ENCODE peak calls at places on chromosomes 5 and 9, in eight cellular contexts. One of them, this sample, is unnamed.

GRCh38 chr5:14464661-14465060 is 116.9 kb upstream of the OTULINL start:
- DNase-seq in left ventricle myocardium inferior: no peak
- DNase-seq in pancreas: no peak
- DNase-seq in neuronal stem cell: no peak
- DNase-seq in substantia nigra: no peak
- DNase-seq in small intestine: no peak
- DNase-seq in kidney: no peak
- DNase-seq in CD8-positive, alpha-beta memory T cell: no peak
- DNase-seq in this sample: no peak

GRCh38 chr9:78858266-78858665 is 561.3 kb downstream of the PSAT1 start:
- DNase-seq in left ventricle myocardium inferior: no peak
- DNase-seq in substantia nigra: no peak
- DNase-seq in pancreas: no peak
- DNase-seq in neuronal stem cell: no peak
- DNase-seq in kidney: no peak
- DNase-seq in CD8-positive, alpha-beta memory T cell: no peak
- DNase-seq in small intestine: no peak
- DNase-seq in this sample: no peak

GRCh38 chr5:158769079-158769478 is 330.6 kb downstream of the EBF1 start:
- DNase-seq in kidney: no peak
- DNase-seq in left ventricle myocardium inferior: no peak
- DNase-seq in pancreas: no peak
- DNase-seq in neuronal stem cell: no peak
- DNase-seq in small intestine: no peak
- DNase-seq in CD8-positive, alpha-beta memory T cell: no peak
- DNase-seq in substantia nigra: no peak
- DNase-seq in this sample: no peak

GRCh38 chr5:156526081-156527017 is 199.4 kb downstream of the SGCD start:
- DNase-seq in CD8-positive, alpha-beta memory T cell: no peak
- DNase-seq in neuronal stem cell: no peak
- DNase-seq in pancreas: no peak
- DNase-seq in kidney: no peak
- DNase-seq in substantia nigra: no peak
- DNase-seq in small intestine: no peak
- DNase-seq in left ventricle myocardium inferior: no peak
- DNase-seq in this sample: no peak

GRCh38 chr5:175652741-175653663 is 4.9 kb upstream of the HRH2 start:
- DNase-seq in substantia nigra: no peak
- DNase-seq in left ventricle myocardium inferior: no peak
- DNase-seq in kidney: no peak
- DNase-seq in pancreas: no peak
- DNase-seq in small intestine: no peak
- DNase-seq in neuronal stem cell: no peak
- DNase-seq in CD8-positive, alpha-beta memory T cell: peak; percentile 74
- DNase-seq in this sample: no peak

GRCh38 chr5:54895816-54896341 is 89.5 kb downstream of the ESM1 start:
- DNase-seq in CD8-positive, alpha-beta memory T cell: no peak
- DNase-seq in pancreas: no peak
- DNase-seq in left ventricle myocardium inferior: no peak
- DNase-seq in neuronal stem cell: peak; percentile 18
- DNase-seq in small intestine: peak; percentile 27
- DNase-seq in kidney: no peak
- DNase-seq in substantia nigra: no peak
- DNase-seq in this sample: peak; percentile 25

GRCh38 chr5:35319231-35320002 is 89.1 kb upstream of the PRLR start:
- DNase-seq in small intestine: peak; percentile 7
- DNase-seq in CD8-positive, alpha-beta memory T cell: no peak
- DNase-seq in kidney: peak; percentile 59
- DNase-seq in substantia nigra: no peak
- DNase-seq in left ventricle myocardium inferior: peak; percentile 39
- DNase-seq in neuronal stem cell: no peak
- DNase-seq in pancreas: peak; percentile 21
- DNase-seq in this sample: no peak

GRCh38 chr9:8859416-8859815 is 1059.8 kb upstream of the DMAC1 start:
- DNase-seq in small intestine: no peak
- DNase-seq in substantia nigra: no peak
- DNase-seq in kidney: no peak
- DNase-seq in CD8-positive, alpha-beta memory T cell: no peak
- DNase-seq in neuronal stem cell: no peak
- DNase-seq in left ventricle myocardium inferior: no peak
- DNase-seq in pancreas: no peak
- DNase-seq in this sample: no peak

GRCh38 chr9:17116400-17116837 is 18.4 kb upstream of the CNTLN start:
- DNase-seq in substantia nigra: no peak
- DNase-seq in neuronal stem cell: peak; percentile 6
- DNase-seq in small intestine: peak; percentile 23
- DNase-seq in CD8-positive, alpha-beta memory T cell: no peak
- DNase-seq in kidney: no peak
- DNase-seq in pancreas: no peak
- DNase-seq in left ventricle myocardium inferior: no peak
- DNase-seq in this sample: no peak

GRCh38 chr5:2640717-2641116 is 110.8 kb downstream of the IRX2 start:
- DNase-seq in CD8-positive, alpha-beta memory T cell: no peak
- DNase-seq in left ventricle myocardium inferior: no peak
- DNase-seq in small intestine: no peak
- DNase-seq in substantia nigra: no peak
- DNase-seq in pancreas: no peak
- DNase-seq in neuronal stem cell: no peak
- DNase-seq in kidney: no peak
- DNase-seq in this sample: no peak

GRCh38 chr9:74639112-74639511 is 142.0 kb downstream of the RORB start:
- DNase-seq in substantia nigra: no peak
- DNase-seq in pancreas: no peak
- DNase-seq in left ventricle myocardium inferior: no peak
- DNase-seq in kidney: no peak
- DNase-seq in neuronal stem cell: no peak
- DNase-seq in CD8-positive, alpha-beta memory T cell: no peak
- DNase-seq in small intestine: no peak
- DNase-seq in this sample: no peak

GRCh38 chr5:113099822-113100221 is 123.2 kb downstream of the DCP2 start:
- DNase-seq in small intestine: no peak
- DNase-seq in pancreas: no peak
- DNase-seq in substantia nigra: no peak
- DNase-seq in kidney: no peak
- DNase-seq in neuronal stem cell: no peak
- DNase-seq in CD8-positive, alpha-beta memory T cell: no peak
- DNase-seq in left ventricle myocardium inferior: no peak
- DNase-seq in this sample: no peak

GRCh38 chr5:173972844-173973613 is 15.9 kb upstream of the C5orf47 start:
- DNase-seq in neuronal stem cell: peak; percentile 88
- DNase-seq in substantia nigra: peak; percentile 40
- DNase-seq in left ventricle myocardium inferior: peak; percentile 75
- DNase-seq in small intestine: peak; percentile 80
- DNase-seq in kidney: peak; percentile 88
- DNase-seq in pancreas: peak; percentile 85
- DNase-seq in CD8-positive, alpha-beta memory T cell: peak; percentile 56
- DNase-seq in this sample: peak; percentile 92

GRCh38 chr5:112419050-112419595 is at the start of gene EPB41L4A:
- DNase-seq in kidney: peak; percentile 76
- DNase-seq in pancreas: peak; percentile 33
- DNase-seq in left ventricle myocardium inferior: peak; percentile 50
- DNase-seq in substantia nigra: no peak
- DNase-seq in CD8-positive, alpha-beta memory T cell: no peak
- DNase-seq in neuronal stem cell: peak; percentile 40
- DNase-seq in small intestine: peak; percentile 9
- DNase-seq in this sample: peak; percentile 51

GRCh38 chr5:82312373-82312856 is 34.3 kb upstream of the RPS23 start:
- DNase-seq in substantia nigra: no peak
- DNase-seq in kidney: no peak
- DNase-seq in left ventricle myocardium inferior: peak; percentile 59
- DNase-seq in small intestine: peak; percentile 48
- DNase-seq in CD8-positive, alpha-beta memory T cell: no peak
- DNase-seq in neuronal stem cell: peak; percentile 71
- DNase-seq in pancreas: no peak
- DNase-seq in this sample: no peak

GRCh38 chr9:42852133-42852532 is 668.7 kb downstream of the SPATA31A6 start:
- DNase-seq in left ventricle myocardium inferior: no peak
- DNase-seq in kidney: no peak
- DNase-seq in CD8-positive, alpha-beta memory T cell: no peak
- DNase-seq in neuronal stem cell: peak; percentile 29
- DNase-seq in substantia nigra: no peak
- DNase-seq in small intestine: peak; percentile 12
- DNase-seq in pancreas: peak; percentile 85
- DNase-seq in this sample: no peak

GRCh38 chr9:136089697-136090045 is 5.4 kb downstream of the NACC2 start:
- DNase-seq in substantia nigra: no peak
- DNase-seq in pancreas: no peak
- DNase-seq in kidney: no peak
- DNase-seq in left ventricle myocardium inferior: no peak
- DNase-seq in neuronal stem cell: no peak
- DNase-seq in small intestine: no peak
- DNase-seq in CD8-positive, alpha-beta memory T cell: no peak
- DNase-seq in this sample: no peak

DNA sequence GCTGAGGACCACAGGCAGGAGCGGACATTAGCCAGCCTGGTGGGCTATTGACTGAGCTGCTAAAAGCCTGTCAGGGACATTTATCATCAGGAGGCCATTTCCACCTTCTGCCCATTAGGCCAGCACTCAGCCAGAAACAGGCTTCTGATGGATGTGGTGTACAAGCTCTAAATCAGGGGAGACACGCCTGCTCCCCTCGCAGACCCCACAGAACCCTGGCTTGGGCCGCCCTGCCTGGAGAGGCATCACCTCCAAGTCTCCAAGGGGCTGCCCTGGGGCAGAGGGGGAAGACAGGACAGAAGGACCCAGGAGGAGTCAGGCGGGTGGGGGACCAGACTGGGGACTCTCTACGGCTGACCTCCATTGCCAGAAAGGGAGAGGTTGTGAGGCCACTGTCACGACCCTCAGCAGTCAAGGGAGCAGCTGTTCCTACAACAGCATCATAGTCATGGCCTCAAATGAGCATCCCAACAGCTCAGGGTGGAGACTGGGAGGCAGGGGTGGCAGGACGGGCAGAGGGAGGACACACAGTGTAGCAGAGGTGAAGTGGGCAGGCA is 24.0 kb upstream of the TRIM14 start:
- DNase-seq in CD8-positive, alpha-beta memory T cell: no peak
- DNase-seq in small intestine: no peak
- DNase-seq in left ventricle myocardium inferior: no peak
- DNase-seq in kidney: no peak
- DNase-seq in neuronal stem cell: no peak
- DNase-seq in substantia nigra: no peak
- DNase-seq in pancreas: no peak
- DNase-seq in this sample: peak; percentile 48
- H3K27ac ChIP-seq in CD8-positive, alpha-beta memory T cell: no peak overlapping the region
- H3K27ac ChIP-seq in small intestine: peak overlapping the region; percentile 99
- H3K27ac ChIP-seq in left ventricle myocardium inferior: no peak overlapping the region
- H3K27ac ChIP-seq in kidney: no peak overlapping the region
- H3K27ac ChIP-seq in neuronal stem cell: no peak overlapping the region
- H3K27ac ChIP-seq in substantia nigra: no peak overlapping the region
- H3K27ac ChIP-seq in pancreas: no peak overlapping the region
- H3K27ac ChIP-seq in this sample: peak overlapping the region; percentile 62

DNA sequence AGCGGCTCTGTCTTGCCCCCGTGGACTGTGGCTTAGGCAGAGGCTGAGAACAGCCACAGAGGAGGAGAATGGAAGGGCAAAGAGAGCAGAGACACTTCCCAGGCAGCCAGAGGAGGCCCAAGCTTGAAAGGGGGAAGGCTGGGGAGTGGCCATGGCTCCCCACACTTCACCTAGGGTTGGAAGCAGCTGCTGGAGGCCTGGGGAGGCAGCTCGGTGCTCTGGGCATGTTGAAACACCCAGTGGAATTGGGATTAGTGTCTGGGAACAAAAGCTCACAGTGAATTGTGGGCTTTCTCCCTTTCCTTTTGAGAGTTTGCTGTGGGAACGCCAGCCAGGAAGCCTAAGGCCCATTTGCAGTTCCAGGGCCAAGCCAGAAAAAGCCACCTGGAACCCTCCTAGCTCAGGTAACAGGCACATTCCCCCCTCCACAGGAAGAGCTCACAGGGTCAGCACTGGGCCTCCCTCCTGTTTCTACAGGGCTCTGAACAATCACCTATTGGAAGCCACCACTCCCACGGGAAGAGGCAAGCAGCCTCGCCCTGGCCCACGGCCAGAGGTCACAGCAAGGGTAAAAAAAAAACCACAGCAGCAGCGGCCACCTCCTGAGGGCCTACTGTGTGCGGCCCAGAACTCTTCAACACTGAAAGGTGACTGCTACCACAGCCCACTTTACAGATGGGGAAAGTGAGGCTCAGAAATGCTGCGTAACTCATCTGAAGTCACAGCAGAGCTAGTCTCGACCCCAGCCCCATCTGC is 20.2 kb downstream of the EEIG1 start:
- DNase-seq in left ventricle myocardium inferior: no peak
- DNase-seq in neuronal stem cell: no peak
- DNase-seq in substantia nigra: no peak
- DNase-seq in small intestine: no peak
- DNase-seq in CD8-positive, alpha-beta memory T cell: no peak
- DNase-seq in pancreas: peak; percentile 36
- DNase-seq in kidney: no peak
- DNase-seq in this sample: peak; percentile 80
- H3K27ac ChIP-seq in left ventricle myocardium inferior: peak overlapping the region; percentile 70
- H3K27ac ChIP-seq in neuronal stem cell: peak overlapping the region; percentile 60
- H3K27ac ChIP-seq in substantia nigra: peak overlapping the region; percentile 99
- H3K27ac ChIP-seq in small intestine: peak overlapping the region; percentile 78
- H3K27ac ChIP-seq in CD8-positive, alpha-beta memory T cell: peak overlapping the region; percentile 17
- H3K27ac ChIP-seq in pancreas: peak overlapping the region; percentile 66
- H3K27ac ChIP-seq in kidney: peak overlapping the region; percentile 63
- H3K27ac ChIP-seq in this sample: peak overlapping the region; percentile 94

GRCh38 chr5:5560016-5560415 is 137.5 kb downstream of the ICE1 start:
- DNase-seq in CD8-positive, alpha-beta memory T cell: no peak
- DNase-seq in kidney: no peak
- DNase-seq in substantia nigra: no peak
- DNase-seq in pancreas: no peak
- DNase-seq in left ventricle myocardium inferior: no peak
- DNase-seq in small intestine: no peak
- DNase-seq in neuronal stem cell: no peak
- DNase-seq in this sample: no peak
- H3K27ac ChIP-seq in CD8-positive, alpha-beta memory T cell: no peak overlapping the region
- H3K27ac ChIP-seq in kidney: no peak overlapping the region
- H3K27ac ChIP-seq in substantia nigra: no peak overlapping the region
- H3K27ac ChIP-seq in pancreas: no peak overlapping the region
- H3K27ac ChIP-seq in left ventricle myocardium inferior: no peak overlapping the region
- H3K27ac ChIP-seq in small intestine: no peak overlapping the region
- H3K27ac ChIP-seq in neuronal stem cell: no peak overlapping the region
- H3K27ac ChIP-seq in this sample: no peak overlapping the region

DNA sequence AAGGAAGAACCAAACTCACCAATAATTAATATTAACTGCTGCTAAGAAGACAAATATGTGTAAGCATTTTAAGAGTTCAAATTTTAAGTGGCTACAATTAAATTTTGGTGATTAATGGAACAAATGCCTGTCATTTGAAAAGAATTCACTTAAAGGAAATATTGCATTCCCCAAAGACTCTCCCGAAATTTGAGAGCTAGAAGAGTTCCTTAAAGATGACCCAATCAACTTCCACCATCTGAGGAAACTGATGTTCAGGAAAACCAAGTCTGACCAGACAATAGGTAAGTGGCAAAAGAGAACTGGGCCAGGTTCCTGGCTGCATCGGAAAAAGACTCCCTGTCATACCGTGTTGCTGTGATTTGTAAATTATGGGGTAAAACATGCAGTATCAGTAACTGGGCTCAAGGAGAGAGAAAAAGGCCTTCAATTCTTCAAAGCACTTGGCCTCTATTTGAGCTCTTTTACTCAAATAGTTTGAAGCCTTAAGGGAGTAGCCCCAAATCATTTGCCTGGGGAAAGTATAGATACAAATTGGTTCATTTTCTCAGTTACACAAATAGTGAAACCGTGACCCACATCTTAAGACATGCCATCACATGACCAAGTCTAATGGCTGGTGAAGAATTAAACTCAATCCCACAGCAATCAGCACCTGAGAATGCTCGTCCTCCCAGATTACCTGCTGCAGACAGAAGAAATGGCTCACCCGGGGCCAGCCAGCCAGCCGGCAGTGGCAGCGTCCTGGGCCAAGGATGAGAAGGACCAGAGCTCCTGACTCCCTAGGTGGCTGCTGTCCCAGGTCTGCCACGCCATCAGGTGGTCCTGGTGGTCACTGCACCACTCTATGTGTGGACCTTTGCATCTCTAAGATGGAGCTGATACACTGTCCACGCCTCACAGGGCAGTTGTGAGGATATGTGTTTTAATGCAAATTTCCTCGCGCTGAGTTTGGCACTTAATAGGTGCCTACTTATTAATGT is 162.9 kb downstream of the TTLL11 start:
- DNase-seq in left ventricle myocardium inferior: no peak
- DNase-seq in substantia nigra: no peak
- DNase-seq in neuronal stem cell: peak; percentile 48
- DNase-seq in small intestine: peak; percentile 4
- DNase-seq in CD8-positive, alpha-beta memory T cell: no peak
- DNase-seq in kidney: no peak
- DNase-seq in pancreas: no peak
- DNase-seq in this sample: no peak
- H3K27ac ChIP-seq in left ventricle myocardium inferior: no peak overlapping the region
- H3K27ac ChIP-seq in substantia nigra: no peak overlapping the region
- H3K27ac ChIP-seq in neuronal stem cell: no peak overlapping the region
- H3K27ac ChIP-seq in small intestine: no peak overlapping the region
- H3K27ac ChIP-seq in CD8-positive, alpha-beta memory T cell: no peak overlapping the region
- H3K27ac ChIP-seq in kidney: no peak overlapping the region
- H3K27ac ChIP-seq in pancreas: no peak overlapping the region
- H3K27ac ChIP-seq in this sample: no peak overlapping the region